ENCODE peak calls at places on chromosomes 2 and 18, in eight cellular contexts. F is activated effector memory CD4-positive, alpha-beta T cell treated with anti-CD3 and anti-CD28 coated beads, Interleukin-2, amount 50 U/mL, for 16 hours; Q is hippocampal formation; S is naive thymus-derived CD8-positive, alpha-beta T cell; C is lower leg skin; H is left kidney; G is NCI-H1436; V is neural crest cell. J is an unnamed sample.

GRCh38 chr2:35035883-35036282 is 1319.7 kb upstream of the CRIM1 start:
- DNase-seq in F (no peak), Q (no peak), S (no peak), C (no peak), H (peak), G (no peak), V (no peak), J (no peak)

GRCh38 chr18:76503595-76503994 is 8.6 kb upstream of the ZNF516 start:
- DNase-seq in F (no peak), Q (no peak), S (no peak), C (no peak), H (peak), G (no peak), V (no peak), J (no peak)

GRCh38 chr2:3257166-3257565 is 120.5 kb downstream of the EIPR1 start:
- DNase-seq in F (no peak), Q (peak), S (no peak), C (peak), H (peak), G (no peak), V (no peak), J (no peak)

GRCh38 chr2:38146917-38147307 is 71.0 kb upstream of the CYP1B1 start:
- DNase-seq in F (no peak), Q (no peak), S (no peak), C (no peak), H (peak), G (no peak), V (no peak), J (no peak)

GRCh38 chr18:40431071-40431998 is 1523.7 kb upstream of the PIK3C3 start:
- DNase-seq in F (no peak), Q (no peak), S (no peak), C (no peak), H (no peak), G (no peak), V (no peak), J (no peak)

GRCh38 chr2:215717627-215718412 is 282.0 kb upstream of the FN1 start:
- DNase-seq in F (no peak), Q (no peak), S (no peak), C (no peak), H (peak), G (no peak), V (no peak), J (no peak)

GRCh38 chr2:15435474-15435873 is 125.7 kb downstream of the NBAS start:
- DNase-seq in F (no peak), Q (no peak), S (no peak), C (no peak), H (peak), G (no peak), V (no peak), J (no peak)

GRCh38 chr2:25215948-25216679 is 47.7 kb upstream of the POMC start:
- DNase-seq in F (peak), Q (no peak), S (peak), C (peak), H (peak), G (no peak), V (peak), J (peak)

GRCh38 chr2:146806295-146807005 is 1038.4 kb upstream of the ACVR2A start:
- DNase-seq in F (no peak), Q (no peak), S (no peak), C (no peak), H (peak), G (no peak), V (no peak), J (no peak)

GRCh38 chr2:121201796-121202195 is 83.2 kb downstream of the TFCP2L1 start:
- DNase-seq in F (no peak), Q (no peak), S (no peak), C (no peak), H (no peak), G (no peak), V (no peak), J (no peak)

GRCh38 chr18:55054591-55054990 is 95.3 kb upstream of the CCDC68 start:
- DNase-seq in F (no peak), Q (peak), S (no peak), C (peak), H (no peak), G (no peak), V (no peak), J (peak)

J was measured in anterior cingulate cortex.